ENCODE peak calls at places on chromosomes 4 and X, in four cellular contexts. One of them, this sample, is unnamed.

GRCh38 chr4:55931833-55932232 is 16.9 kb upstream of the CEP135 start:
- DNase-seq in transverse colon: no peak
- DNase-seq in HEK293T: no peak
- DNase-seq in activated T-helper 2 cell treated with anti-CD3 and anti-CD28 coated beads, Interferon-gamma antibody, Interleukin-2, Interleukin-4, amounts not matched to agents 10 μg/mL and 5 μg/mL and 100 μg/mL, durations not matched to agents 14 hours and 24 hours and 36 hours: no peak
- DNase-seq in this sample: no peak

GRCh38 chrX:110026099-110026844 is 23.4 kb downstream of the TMEM164 start:
- DNase-seq in HEK293T: no peak
- DNase-seq in transverse colon: peak
- DNase-seq in activated T-helper 2 cell treated with anti-CD3 and anti-CD28 coated beads, Interferon-gamma antibody, Interleukin-2, Interleukin-4, amounts not matched to agents 10 μg/mL and 5 μg/mL and 100 μg/mL, durations not matched to agents 14 hours and 24 hours and 36 hours: no peak
- DNase-seq in this sample: no peak

GRCh38 chr4:90127223-90127705 is at the start of gene CCSER1:
- DNase-seq in HEK293T: peak
- DNase-seq in transverse colon: peak
- DNase-seq in activated T-helper 2 cell treated with anti-CD3 and anti-CD28 coated beads, Interferon-gamma antibody, Interleukin-2, Interleukin-4, amounts not matched to agents 10 μg/mL and 5 μg/mL and 100 μg/mL, durations not matched to agents 14 hours and 24 hours and 36 hours: no peak
- DNase-seq in this sample: peak

GRCh38 chr4:115113382-115114106 is at the start of gene NDST4:
- DNase-seq in transverse colon: no peak
- DNase-seq in HEK293T: peak
- DNase-seq in activated T-helper 2 cell treated with anti-CD3 and anti-CD28 coated beads, Interferon-gamma antibody, Interleukin-2, Interleukin-4, amounts not matched to agents 10 μg/mL and 5 μg/mL and 100 μg/mL, durations not matched to agents 14 hours and 24 hours and 36 hours: no peak
- DNase-seq in this sample: peak

GRCh38 chr4:44668521-44668920 is 9.7 kb upstream of the GUF1 start:
- DNase-seq in transverse colon: no peak
- DNase-seq in HEK293T: no peak
- DNase-seq in activated T-helper 2 cell treated with anti-CD3 and anti-CD28 coated beads, Interferon-gamma antibody, Interleukin-2, Interleukin-4, amounts not matched to agents 10 μg/mL and 5 μg/mL and 100 μg/mL, durations not matched to agents 14 hours and 24 hours and 36 hours: no peak
- DNase-seq in this sample: no peak

GRCh38 chrX:96611619-96612362 is 72.9 kb upstream of the DIAPH2 start:
- DNase-seq in HEK293T: no peak
- DNase-seq in activated T-helper 2 cell treated with anti-CD3 and anti-CD28 coated beads, Interferon-gamma antibody, Interleukin-2, Interleukin-4, amounts not matched to agents 10 μg/mL and 5 μg/mL and 100 μg/mL, durations not matched to agents 14 hours and 24 hours and 36 hours: no peak
- DNase-seq in transverse colon: no peak
- DNase-seq in this sample: no peak

GRCh38 chr4:7384929-7385890 is 49.5 kb downstream of the PSAPL1 start:
- DNase-seq in activated T-helper 2 cell treated with anti-CD3 and anti-CD28 coated beads, Interferon-gamma antibody, Interleukin-2, Interleukin-4, amounts not matched to agents 10 μg/mL and 5 μg/mL and 100 μg/mL, durations not matched to agents 14 hours and 24 hours and 36 hours: no peak
- DNase-seq in HEK293T: no peak
- DNase-seq in transverse colon: no peak
- DNase-seq in this sample: no peak

GRCh38 chr4:25722964-25723363 is 67.3 kb downstream of the SLC34A2 start:
- DNase-seq in activated T-helper 2 cell treated with anti-CD3 and anti-CD28 coated beads, Interferon-gamma antibody, Interleukin-2, Interleukin-4, amounts not matched to agents 10 μg/mL and 5 μg/mL and 100 μg/mL, durations not matched to agents 14 hours and 24 hours and 36 hours: no peak
- DNase-seq in HEK293T: no peak
- DNase-seq in transverse colon: no peak
- DNase-seq in this sample: no peak

GRCh38 chr4:78410651-78411050 is 140.9 kb upstream of the ANXA3 start:
- DNase-seq in activated T-helper 2 cell treated with anti-CD3 and anti-CD28 coated beads, Interferon-gamma antibody, Interleukin-2, Interleukin-4, amounts not matched to agents 10 μg/mL and 5 μg/mL and 100 μg/mL, durations not matched to agents 14 hours and 24 hours and 36 hours: no peak
- DNase-seq in HEK293T: no peak
- DNase-seq in transverse colon: no peak
- DNase-seq in this sample: no peak

GRCh38 chr4:141416677-141417363 is 196.1 kb downstream of the ZNF330 start:
- DNase-seq in activated T-helper 2 cell treated with anti-CD3 and anti-CD28 coated beads, Interferon-gamma antibody, Interleukin-2, Interleukin-4, amounts not matched to agents 10 μg/mL and 5 μg/mL and 100 μg/mL, durations not matched to agents 14 hours and 24 hours and 36 hours: no peak
- DNase-seq in transverse colon: no peak
- DNase-seq in HEK293T: no peak
- DNase-seq in this sample: no peak

GRCh38 chr4:123505077-123505456 is 108.5 kb downstream of the SPRY1 start:
- DNase-seq in activated T-helper 2 cell treated with anti-CD3 and anti-CD28 coated beads, Interferon-gamma antibody, Interleukin-2, Interleukin-4, amounts not matched to agents 10 μg/mL and 5 μg/mL and 100 μg/mL, durations not matched to agents 14 hours and 24 hours and 36 hours: no peak
- DNase-seq in HEK293T: no peak
- DNase-seq in transverse colon: no peak
- DNase-seq in this sample: peak

GRCh38 chrX:5337160-5337559 is 891.5 kb downstream of the NLGN4X start:
- DNase-seq in activated T-helper 2 cell treated with anti-CD3 and anti-CD28 coated beads, Interferon-gamma antibody, Interleukin-2, Interleukin-4, amounts not matched to agents 10 μg/mL and 5 μg/mL and 100 μg/mL, durations not matched to agents 14 hours and 24 hours and 36 hours: no peak
- DNase-seq in transverse colon: no peak
- DNase-seq in HEK293T: no peak
- DNase-seq in this sample: no peak

GRCh38 chr4:94550352-94550751 is 98.6 kb downstream of the PDLIM5 start:
- DNase-seq in activated T-helper 2 cell treated with anti-CD3 and anti-CD28 coated beads, Interferon-gamma antibody, Interleukin-2, Interleukin-4, amounts not matched to agents 10 μg/mL and 5 μg/mL and 100 μg/mL, durations not matched to agents 14 hours and 24 hours and 36 hours: no peak
- DNase-seq in HEK293T: no peak
- DNase-seq in transverse colon: no peak
- DNase-seq in this sample: no peak